ENCODE peak calls at places on chromosomes 2 and 18, in four cellular contexts. J, W, L and T are unnamed samples.

GRCh38 chr18:79199691-79200374 is 130.6 kb downstream of the ATP9B start:
- DNase-seq in W (no peak), J (peak; percentile 40), L (no peak), T (no peak)

GRCh38 chr2:101859604-101860003 is 132.2 kb upstream of the IL1R2 start:
- DNase-seq in J (no peak), W (no peak), L (no peak), T (no peak)

GRCh38 chr2:86775323-86775722 is 15.4 kb downstream of the CD8A start:
- DNase-seq in L (no peak), J (no peak), W (no peak), T (no peak)

GRCh38 chr2:53220969-53221368 is 546.6 kb upstream of the CHAC2 start:
- DNase-seq in W (no peak), L (no peak), J (no peak), T (no peak)

GRCh38 chr2:176370423-176370822 is 101.2 kb downstream of the MTX2 start:
- DNase-seq in J (no peak), W (no peak), L (no peak), T (no peak)

GRCh38 chr2:234203135-234203984 is 152.9 kb downstream of the SPP2 start:
- DNase-seq in W (no peak), J (peak; percentile 96), L (peak; percentile 28), T (no peak)

GRCh38 chr18:55038162-55038561 is 78.9 kb upstream of the CCDC68 start:
- DNase-seq in J (no peak), W (no peak), L (no peak), T (no peak)

GRCh38 chr2:12127639-12128038 is 381.2 kb downstream of the LPIN1 start:
- DNase-seq in J (no peak), W (no peak), L (no peak), T (no peak)

GRCh38 chr2:44237221-44237620 is 38.1 kb upstream of the SLC3A1 start:
- DNase-seq in J (no peak), L (no peak), W (no peak), T (no peak)

GRCh38 chr2:69311017-69311416 is 76.0 kb downstream of the GFPT1 start:
- DNase-seq in J (peak; percentile 17), W (no peak), L (no peak), T (no peak)

GRCh38 chr2:89842180-89842908 is 1150.9 kb downstream of the RPIA start:
- DNase-seq in L (no peak), J (no peak), W (no peak), T (no peak)

GRCh38 chr2:33322607-33323006 is 153.8 kb upstream of the RASGRP3 start:
- DNase-seq in J (no peak), W (no peak), L (no peak), T (no peak)

DNA sequence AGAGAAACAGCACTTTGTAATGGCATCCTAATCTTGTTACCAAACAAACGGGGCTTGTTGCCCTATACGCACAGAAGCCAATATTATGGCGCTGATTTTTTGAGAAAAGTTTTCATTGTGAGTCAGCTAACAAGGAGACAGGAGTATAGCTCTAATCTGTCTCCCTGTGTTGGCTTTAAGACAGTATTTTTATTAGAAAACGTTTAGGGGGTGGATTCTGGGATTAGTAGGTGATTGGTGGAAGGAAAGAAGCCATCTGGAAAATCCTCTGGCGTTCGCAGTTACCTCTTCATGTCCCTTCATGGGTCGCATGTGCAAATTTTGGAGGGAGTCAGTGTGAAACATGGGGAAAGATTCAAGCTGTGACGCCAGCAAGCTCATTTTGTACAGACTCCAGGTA is 698 bp upstream of the TMEM237 start:
- DNase-seq in J (peak; percentile 32), W (no peak), L (peak; percentile 32), T (no peak)
- H3K4me3 ChIP-seq in J (peak overlapping the region; percentile 75), W (peak overlapping the region; percentile 68), L (peak overlapping the region; percentile 90), T (peak overlapping the region; percentile 92)

DNA sequence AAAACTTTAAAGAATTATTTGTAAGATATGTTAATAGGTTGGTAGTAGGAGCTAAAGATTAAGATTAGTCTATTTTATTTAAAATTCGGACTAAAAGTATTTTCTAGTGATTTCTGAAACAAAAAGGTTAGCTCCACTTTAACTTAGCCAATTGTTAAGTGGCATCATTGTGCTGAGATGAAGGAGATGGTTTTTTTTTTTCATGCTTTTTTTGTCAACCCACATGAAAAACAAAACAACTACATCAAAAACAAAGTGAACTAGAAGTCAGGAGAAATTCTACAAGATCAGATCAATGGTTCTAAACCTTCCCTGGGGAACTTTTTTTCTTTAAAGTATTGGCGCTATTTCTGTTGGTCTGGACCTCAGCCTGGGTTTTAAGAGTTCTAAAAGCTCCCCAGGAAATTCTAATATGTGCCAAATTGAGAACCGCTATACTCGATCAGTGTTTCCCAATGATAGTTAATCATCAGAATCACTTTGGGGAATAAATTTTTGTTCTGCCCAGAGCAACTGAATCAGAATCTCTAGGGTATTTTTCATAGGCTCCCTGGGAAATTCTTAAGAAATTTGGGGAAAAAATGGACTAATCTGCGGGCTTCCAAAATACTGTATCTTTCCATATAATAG is 2.3 kb downstream of the ZC3H6 start:
- DNase-seq in J (no peak), W (no peak), L (no peak), T (no peak)
- H3K4me3 ChIP-seq in J (no peak overlapping the region), W (no peak overlapping the region), L (no peak overlapping the region), T (no peak overlapping the region)

DNA sequence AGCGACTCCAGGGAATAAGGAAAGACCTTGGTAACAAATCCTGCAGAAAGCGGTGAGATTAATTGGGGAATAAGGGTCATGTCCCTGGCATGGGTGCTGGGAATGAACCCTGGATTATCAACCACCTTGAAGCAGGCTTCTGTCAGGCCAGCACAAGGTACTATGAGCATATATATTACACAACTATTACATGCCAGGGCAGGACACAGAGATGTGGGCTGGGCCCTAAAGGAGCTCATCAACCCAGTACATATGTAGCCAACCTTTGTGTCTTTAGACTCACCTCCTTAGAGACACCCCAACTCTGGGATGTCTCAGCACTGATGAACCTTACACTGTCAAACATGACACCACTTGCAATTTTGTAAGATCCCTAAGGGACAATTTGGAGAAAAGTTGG is 3.4 kb downstream of the SFXN5 start:
- DNase-seq in W (no peak), J (no peak), L (no peak), T (no peak)
- H3K4me3 ChIP-seq in W (no peak overlapping the region), J (no peak overlapping the region), L (no peak overlapping the region), T (no peak overlapping the region)

GRCh38 chr18:48446582-48447225 is 37.5 kb upstream of the ZBTB7C start:
- DNase-seq in J (peak; percentile 83), W (peak; percentile 88), L (peak; percentile 90), T (peak; percentile 88)
- H3K4me3 ChIP-seq in J (no peak overlapping the region), W (no peak overlapping the region), L (no peak overlapping the region), T (no peak overlapping the region)

GRCh38 chr2:25454824-25455611 is 113.3 kb upstream of the DNMT3A start:
- DNase-seq in J (no peak), L (no peak), W (no peak), T (no peak)
- H3K4me3 ChIP-seq in J (no peak overlapping the region), L (no peak overlapping the region), W (no peak overlapping the region), T (no peak overlapping the region)

GRCh38 chr2:31138037-31138962 is at the start of gene GALNT14:
- DNase-seq in J (peak; percentile 26), W (peak; percentile 53), L (no peak), T (peak; percentile 30)
- H3K4me3 ChIP-seq in J (peak within 1 kb of the TSS; percentile 46), W (peak within 1 kb of the TSS; percentile 69), L (peak within 1 kb of the TSS; percentile 57), T (peak within 1 kb of the TSS; percentile 47)

DNA sequence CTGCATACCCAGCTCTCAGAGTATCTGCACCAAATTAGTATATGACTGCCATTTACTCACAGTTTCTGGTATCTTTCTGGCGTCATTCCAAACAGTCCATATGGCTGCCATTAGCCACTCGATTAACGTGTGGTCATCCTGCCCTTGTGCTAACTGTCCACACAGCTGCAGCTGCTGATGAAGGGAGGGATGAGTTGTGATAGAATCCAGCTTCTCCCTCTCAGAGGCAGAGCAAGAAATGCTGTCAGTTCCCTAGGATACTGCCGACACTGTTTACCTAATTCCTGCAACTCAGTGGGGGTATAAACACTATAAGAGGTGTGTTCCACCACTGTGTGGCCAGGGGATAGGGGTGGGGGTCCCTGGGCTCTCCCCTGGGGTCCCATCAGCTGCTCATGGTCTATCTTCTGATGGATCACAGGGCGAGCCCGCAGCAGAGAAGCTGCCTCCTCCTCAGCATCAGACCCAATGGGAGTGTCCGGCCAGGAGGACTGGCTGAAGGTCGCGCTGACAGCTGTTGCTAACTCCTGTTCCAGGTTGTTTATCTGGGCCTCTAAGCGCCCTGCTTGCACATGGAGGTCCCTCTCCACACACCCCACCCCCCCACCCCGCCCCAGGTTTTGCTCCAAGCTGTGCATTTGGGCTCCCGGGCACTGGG is 17.3 kb upstream of the KLHL23 start:
- DNase-seq in W (peak; percentile 30), L (no peak), J (peak; percentile 48), T (peak; percentile 65)
- H3K4me3 ChIP-seq in W (no peak overlapping the region), L (peak overlapping the region; percentile 0), J (no peak overlapping the region), T (no peak overlapping the region)

DNA sequence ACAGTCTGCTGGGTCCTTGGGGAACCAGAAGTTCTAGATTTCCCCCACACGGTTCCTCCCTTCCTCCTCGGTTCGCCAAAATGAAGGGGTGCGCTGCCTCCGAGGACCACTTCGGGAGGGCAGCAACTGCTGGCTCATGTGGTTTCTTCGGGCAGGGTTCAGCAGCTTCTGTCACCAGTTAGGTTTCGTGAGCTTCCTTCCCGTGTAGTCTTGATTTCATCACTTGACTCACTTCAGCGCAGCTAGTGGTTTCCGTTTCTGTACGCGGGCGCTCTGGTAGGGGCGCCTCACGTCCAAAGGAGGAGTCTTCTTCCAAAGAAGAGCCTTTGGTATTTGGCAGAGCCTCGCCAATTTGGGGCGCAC is 454 bp upstream of the GALNT3 start:
- DNase-seq in W (peak; percentile 60), J (peak; percentile 55), L (peak; percentile 14), T (peak; percentile 68)
- H3K4me3 ChIP-seq in W (peak overlapping the region; percentile 52), J (peak overlapping the region; percentile 57), L (peak overlapping the region; percentile 54), T (peak overlapping the region; percentile 64)

GRCh38 chr18:25957017-25957416 is 133.4 kb downstream of the SS18 start:
- DNase-seq in W (no peak), J (no peak), L (no peak), T (no peak)

GRCh38 chr18:25950321-25950720 is 140.1 kb downstream of the SS18 start:
- DNase-seq in W (no peak), J (no peak), L (no peak), T (no peak)

DNA sequence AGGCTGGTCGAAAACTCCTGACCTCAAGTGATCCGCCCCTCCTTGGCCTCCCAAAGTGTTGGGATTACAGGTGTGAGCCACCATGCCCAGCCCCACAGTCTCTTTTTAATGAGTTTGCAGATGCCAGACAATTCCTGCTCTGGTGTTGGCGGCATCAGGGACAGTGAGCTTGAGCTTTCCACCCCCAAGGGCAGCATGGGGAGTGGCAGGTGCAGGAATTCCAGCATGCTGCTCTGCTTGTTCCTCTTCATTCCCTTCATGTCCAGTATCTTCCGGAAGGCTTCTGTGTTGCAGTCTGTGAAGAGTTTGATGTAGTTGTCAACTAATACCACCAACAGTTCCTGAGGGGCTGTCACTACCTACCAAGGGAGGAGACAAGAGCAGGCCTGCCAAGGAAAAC is 137.3 kb downstream of the SS18 start:
- DNase-seq in J (no peak), W (no peak), L (no peak), T (no peak)
- H3K4me3 ChIP-seq in J (no peak overlapping the region), W (no peak overlapping the region), L (no peak overlapping the region), T (no peak overlapping the region)